ENCODE peak calls at places on chromosomes 4 and X, in eight cellular contexts. H is NCI-H1092, G is MM.1S, K is left colon, P is kidney glomerular epithelial cell, B is IMR-90, Q is myocyte, N is GM04504. U is an unnamed sample.

GRCh38 chrX:20513185-20513584 is 246.5 kb upstream of the RPS6KA3 start:
- DNase-seq in K (no peak), B (no peak), N (no peak), H (no peak), Q (no peak), P (no peak), G (no peak), U (no peak)

GRCh38 chrX:30995705-30996104 is 76.1 kb downstream of the FTHL17 start:
- DNase-seq in G (no peak), N (no peak), Q (no peak), K (no peak), H (no peak), B (no peak), P (no peak), U (no peak)

GRCh38 chr4:1137063-1137771 is 23.9 kb upstream of the RNF212 start:
- DNase-seq in G (peak), B (no peak), K (no peak), H (no peak), Q (no peak), P (no peak), N (no peak), U (no peak)

GRCh38 chr4:13537832-13538177 is 6.5 kb downstream of the NKX3-2 start:
- DNase-seq in Q (no peak), P (no peak), H (no peak), G (no peak), K (no peak), N (no peak), B (no peak), U (no peak)

GRCh38 chr4:25330905-25331816 is 18.6 kb downstream of the ZCCHC4 start:
- DNase-seq in G (peak), K (no peak), N (no peak), Q (no peak), B (no peak), H (no peak), P (no peak), U (no peak)

GRCh38 chr4:121375262-121375661 is 5.6 kb downstream of the QRFPR start:
- DNase-seq in K (no peak), P (peak), Q (no peak), H (no peak), N (no peak), G (no peak), B (no peak), U (no peak)

GRCh38 chr4:38688676-38689355 is 24.8 kb downstream of the KLF3 start:
- DNase-seq in K (no peak), P (no peak), G (no peak), H (no peak), B (no peak), N (no peak), Q (no peak), U (peak)

GRCh38 chrX:38277136-38277535 is 50.2 kb downstream of the RPGR start:
- DNase-seq in G (no peak), K (no peak), H (no peak), N (no peak), B (peak), Q (no peak), P (no peak), U (no peak)

GRCh38 chr4:40363382-40363920 is 28.3 kb downstream of the CHRNA9 start:
- DNase-seq in B (no peak), G (no peak), N (no peak), P (no peak), K (peak), H (no peak), Q (no peak), U (no peak)

GRCh38 chr4:20298986-20299385 is 47.3 kb downstream of the SLIT2 start:
- DNase-seq in K (no peak), B (no peak), Q (no peak), G (no peak), P (no peak), H (no peak), N (no peak), U (no peak)

GRCh38 chr4:174365018-174365587 is 81.4 kb downstream of the CEP44 start:
- DNase-seq in Q (peak), N (peak), H (peak), B (peak), K (no peak), G (peak), P (no peak), U (peak)

GRCh38 chr4:109169160-109169559 is 133.3 kb downstream of the COL25A1 start:
- DNase-seq in B (peak), Q (no peak), P (no peak), K (no peak), H (no peak), N (no peak), G (no peak), U (no peak)

GRCh38 chrX:10052906-10053625 is 85.9 kb downstream of the CLDN34 start:
- DNase-seq in K (no peak), G (no peak), P (no peak), Q (peak), B (no peak), N (no peak), H (no peak), U (no peak)

GRCh38 chr4:48958582-48958981 is 27.5 kb upstream of the CWH43 start:
- DNase-seq in H (no peak), N (no peak), G (no peak), K (no peak), P (no peak), Q (no peak), B (no peak), U (no peak)

GRCh38 chr4:11765849-11766453 is 337.3 kb upstream of the HS3ST1 start:
- DNase-seq in K (no peak), G (peak), N (no peak), B (peak), P (no peak), H (no peak), Q (peak), U (peak)

GRCh38 chr4:42282081-42282901 is 115.0 kb upstream of the SHISA3 start:
- DNase-seq in G (peak), N (peak), P (peak), Q (peak), B (peak), K (no peak), H (peak), U (peak)

GRCh38 chrX:118780509-118780908 is 43.1 kb upstream of the ZCCHC12 start:
- DNase-seq in H (no peak), N (no peak), K (no peak), Q (no peak), P (no peak), B (no peak), G (no peak), U (no peak)

GRCh38 chr4:146333187-146333894 is 119.0 kb downstream of the REELD1 start:
- DNase-seq in H (no peak), P (no peak), N (peak), G (peak), K (no peak), Q (peak), B (peak), U (peak)

GRCh38 chr4:76752911-76753494 is 144.9 kb downstream of the SOWAHB start:
- DNase-seq in Q (peak), G (no peak), H (peak), B (peak), N (peak), P (peak), K (no peak), U (peak)

GRCh38 chr4:72326692-72327632 is 242.1 kb downstream of the ADAMTS3 start:
- DNase-seq in G (peak), P (peak), B (peak), Q (peak), H (peak), N (no peak), K (no peak), U (no peak)

GRCh38 chr4:99305638-99306380 is 15.0 kb upstream of the ADH1A start:
- DNase-seq in B (no peak), H (no peak), P (no peak), N (no peak), K (no peak), Q (no peak), G (no peak), U (no peak)

GRCh38 chr4:87720094-87720691 is 70.1 kb downstream of the DMP1 start:
- DNase-seq in H (no peak), K (no peak), Q (no peak), P (no peak), N (no peak), B (no peak), G (no peak), U (no peak)

GRCh38 chr4:17492058-17492741 is 19.7 kb downstream of the QDPR start:
- DNase-seq in H (peak), G (no peak), N (no peak), K (no peak), P (no peak), Q (peak), B (no peak), U (no peak)

GRCh38 chrX:133985164-133986007 is at the start of gene GPC3:
- DNase-seq in H (peak), N (no peak), B (peak), G (no peak), K (no peak), P (peak), Q (no peak), U (no peak)

GRCh38 chr4:112348488-112349158 is 51.5 kb downstream of the ALPK1 start:
- DNase-seq in G (no peak), Q (peak), H (peak), P (no peak), K (no peak), B (peak), N (peak), U (peak)

GRCh38 chr4:104870495-104871228 is 276.0 kb upstream of the TET2 start:
- DNase-seq in P (no peak), K (no peak), Q (no peak), N (no peak), H (no peak), B (no peak), G (no peak), U (no peak)

GRCh38 chrX:132505116-132505515 is 16.3 kb upstream of the MBNL3 start:
- DNase-seq in Q (no peak), G (no peak), P (no peak), B (no peak), N (no peak), K (no peak), H (no peak), U (no peak)

GRCh38 chr4:152039085-152039484 is 278.3 kb upstream of the GATB start:
- DNase-seq in K (no peak), G (no peak), B (peak), P (no peak), Q (peak), H (no peak), N (no peak), U (peak)

GRCh38 chr4:61445374-61446063 is 245.4 kb downstream of the ADGRL3 start:
- DNase-seq in G (no peak), N (no peak), P (no peak), B (no peak), K (no peak), Q (no peak), H (no peak), U (no peak)

GRCh38 chr4:166827167-166827566 is 407.1 kb downstream of the SPOCK3 start:
- DNase-seq in K (peak), H (no peak), B (no peak), P (no peak), Q (no peak), N (no peak), G (no peak), U (no peak)

GRCh38 chr4:118968006-118968405 is 79.4 kb downstream of the SYNPO2 start:
- DNase-seq in B (peak), Q (peak), G (peak), H (no peak), P (peak), N (peak), K (peak), U (peak)

GRCh38 chrX:15334561-15334960 is 762 bp downstream of the PIGA start:
- DNase-seq in P (no peak), K (no peak), G (no peak), N (no peak), Q (no peak), B (peak), H (no peak), U (peak)

GRCh38 chr4:156732634-156733033 is 239.0 kb downstream of the PDGFC start:
- DNase-seq in G (no peak), N (no peak), P (no peak), Q (no peak), H (no peak), K (no peak), B (peak), U (no peak)

GRCh38 chrX:123803331-123803983 is 56.4 kb upstream of the XIAP start:
- DNase-seq in G (no peak), Q (peak), H (peak), K (no peak), N (peak), P (peak), B (peak), U (peak)